ENCODE peak calls at places on chromosome 21, in eight cellular contexts. M is glutamatergic neuron; I is activated CD4-positive, alpha-beta T cell treated with anti-CD3 and anti-CD28 coated beads, Interleukin-2, amount 10 ng/mL, durations not matched to agents 7 days and 5 days; F is H4; N is Caki2; H is mucosa of descending colon; T is activated gamma-delta T cell treated with Interleukin-2 at 50 U/mL for 16 hours; O is left ventricle myocardium inferior. Y is an unnamed sample.

GRCh38 chr21:28196981-28197380 is 795.7 kb downstream of the LTN1 start:
- DNase-seq in M (no peak), H (no peak), N (no peak), I (no peak), F (no peak), O (no peak), T (no peak), Y (no peak)

GRCh38 chr21:33866851-33867250 is 48.8 kb downstream of the ATP5PO start:
- DNase-seq in F (no peak), M (no peak), N (no peak), T (no peak), O (no peak), H (no peak), I (no peak), Y (no peak)

GRCh38 chr21:18705971-18706370 is 302.4 kb upstream of the TMPRSS15 start:
- DNase-seq in F (no peak), O (no peak), H (no peak), M (no peak), N (no peak), I (no peak), T (no peak), Y (no peak)

GRCh38 chr21:32687946-32688345 is 39.9 kb downstream of the SYNJ1 start:
- DNase-seq in M (no peak), F (no peak), N (no peak), I (no peak), O (no peak), T (no peak), H (no peak), Y (no peak)

GRCh38 chr21:23986987-23987386 is 1620.3 kb downstream of the MRPL39 start:
- DNase-seq in O (no peak), N (no peak), T (no peak), H (no peak), M (no peak), I (no peak), F (no peak), Y (no peak)

GRCh38 chr21:44599264-44600029 is 950 bp upstream of the KRTAP10-7 start:
- DNase-seq in I (no peak), F (no peak), H (no peak), O (no peak), N (no peak), T (no peak), M (no peak), Y (no peak)

GRCh38 chr21:35989185-35989735 is 71.1 kb downstream of the SETD4 start:
- DNase-seq in T (no peak), O (no peak), I (no peak), M (no peak), N (no peak), H (no peak), F (no peak), Y (no peak)

GRCh38 chr21:36773111-36773510 is 74.2 kb downstream of the SIM2 start:
- DNase-seq in N (no peak), T (no peak), M (no peak), I (no peak), H (peak), O (peak), F (peak), Y (no peak)

GRCh38 chr21:15210235-15210678 is 145.5 kb upstream of the NRIP1 start:
- DNase-seq in O (peak), F (peak), M (no peak), I (no peak), T (no peak), H (no peak), N (peak), Y (no peak)

GRCh38 chr21:31803039-31804007 is 69.5 kb upstream of the HUNK start:
- DNase-seq in N (no peak), T (no peak), M (no peak), O (no peak), I (no peak), F (no peak), H (no peak), Y (no peak)

GRCh38 chr21:44858791-44859190 is 14.7 kb downstream of the PTTG1IP start:
- DNase-seq in M (no peak), H (no peak), O (no peak), I (no peak), N (no peak), F (no peak), T (no peak), Y (no peak)

GRCh38 chr21:14480601-14481000 is 65.5 kb downstream of the SAMSN1 start:
- DNase-seq in F (peak), M (no peak), O (no peak), T (no peak), N (no peak), I (no peak), H (no peak), Y (no peak)

GRCh38 chr21:37582613-37583012 is 216.0 kb downstream of the DYRK1A start:
- DNase-seq in I (no peak), H (no peak), M (no peak), T (no peak), F (peak), O (no peak), N (peak), Y (no peak)

GRCh38 chr21:29221259-29221744 is 77.4 kb upstream of the BACH1 start:
- DNase-seq in N (no peak), I (no peak), O (no peak), M (no peak), H (no peak), T (no peak), F (peak), Y (no peak)

GRCh38 chr21:38911523-38912354 is 106.0 kb downstream of the ETS2 start:
- DNase-seq in O (no peak), H (no peak), F (no peak), N (no peak), T (no peak), M (no peak), I (no peak), Y (no peak)

GRCh38 chr21:31132574-31133242 is 94.4 kb upstream of the KRTAP19-8 start:
- DNase-seq in M (no peak), H (no peak), N (no peak), O (no peak), I (peak), F (peak), T (peak), Y (peak)

GRCh38 chr21:34987673-34988072 is 61.4 kb downstream of the RUNX1 start:
- DNase-seq in I (peak), T (no peak), N (no peak), H (no peak), O (no peak), F (no peak), M (no peak), Y (no peak)

GRCh38 chr21:26961704-26962103 is 5.2 kb downstream of the ADAMTS5 start:
- DNase-seq in T (no peak), N (no peak), M (peak), H (no peak), O (no peak), I (no peak), F (no peak), Y (no peak)

GRCh38 chr21:16709866-16710550 is 802.8 kb upstream of the CXADR start:
- DNase-seq in I (no peak), H (no peak), N (no peak), F (no peak), T (no peak), M (no peak), O (no peak), Y (no peak)

GRCh38 chr21:33289199-33289819 is 23.1 kb downstream of the IL10RB start:
- DNase-seq in O (no peak), N (no peak), F (peak), T (no peak), H (peak), I (no peak), M (no peak), Y (no peak)

GRCh38 chr21:43689556-43690337 is 29.2 kb upstream of the PDXK start:
- DNase-seq in F (no peak), O (no peak), N (no peak), H (no peak), M (no peak), I (no peak), T (no peak), Y (no peak)

GRCh38 chr21:32112194-32112593 is 166.7 kb downstream of the MIS18A start:
- DNase-seq in I (no peak), O (no peak), M (no peak), T (no peak), F (no peak), H (no peak), N (no peak), Y (no peak)

Y was measured in effector memory CD8-positive, alpha-beta T cell.